ENCODE peak calls at places on chromosomes 3 and 15, in seven cellular contexts. H, E, C, S, T, B and K are unnamed samples.

GRCh38 chr3:130906374-130906995 is 12.6 kb downstream of the ATP2C1 start:
- DNase-seq in H (peak; percentile 80), E (no peak), C (no peak), S (no peak), T (no peak), B (no peak), K (no peak)

GRCh38 chr3:38297947-38298711 is 16.0 kb downstream of the SLC22A14 start:
- DNase-seq in H (peak; percentile 18), E (no peak), C (no peak), S (no peak), T (no peak), B (no peak), K (no peak)

GRCh38 chr15:70197318-70197944 is 99.7 kb upstream of the TLE3 start:
- DNase-seq in H (no peak), E (no peak), C (no peak), S (no peak), T (no peak), B (no peak), K (no peak)

GRCh38 chr3:33385423-33385822 is 54.8 kb downstream of the UBP1 start:
- DNase-seq in H (no peak), E (no peak), C (no peak), S (no peak), T (no peak), B (no peak), K (peak; percentile 55)

GRCh38 chr3:177491301-177492031 is 294.2 kb upstream of the TBL1XR1 start:
- DNase-seq in H (no peak), E (no peak), C (no peak), S (no peak), T (no peak), B (no peak), K (no peak)

GRCh38 chr15:101578443-101578894 is 73.7 kb downstream of the TM2D3 start:
- DNase-seq in H (peak; percentile 32), E (peak; percentile 25), C (peak; percentile 39), S (peak; percentile 72), T (peak; percentile 69), B (no peak), K (peak; percentile 14)

GRCh38 chr15:100958326-100959065 is 39.3 kb downstream of the LRRK1 start:
- DNase-seq in H (peak; percentile 71), E (no peak), C (no peak), S (no peak), T (no peak), B (no peak), K (no peak)

GRCh38 chr3:16286672-16287604 is 21.9 kb downstream of the OXNAD1 start:
- DNase-seq in H (no peak), E (no peak), C (no peak), S (no peak), T (no peak), B (no peak), K (no peak)

GRCh38 chr3:44359146-44359751 is 20.7 kb downstream of the TCAIM start:
- DNase-seq in H (peak; percentile 56), E (peak; percentile 25), C (peak; percentile 80), S (no peak), T (peak; percentile 88), B (no peak), K (no peak)

GRCh38 chr3:18087963-18088362 is 337.2 kb downstream of the SATB1 start:
- DNase-seq in H (no peak), E (no peak), C (no peak), S (no peak), T (no peak), B (no peak), K (peak; percentile 89)

GRCh38 chr3:127464642-127465041 is 125.9 kb downstream of the TPRA1 start:
- DNase-seq in H (no peak), E (no peak), C (no peak), S (no peak), T (no peak), B (no peak), K (no peak)

GRCh38 chr3:187629711-187630110 is 40.5 kb downstream of the SST start:
- DNase-seq in H (peak; percentile 82), E (no peak), C (no peak), S (no peak), T (no peak), B (no peak), K (no peak)

GRCh38 chr15:38941399-38941953 is 376.9 kb upstream of the RASGRP1 start:
- DNase-seq in H (peak; percentile 78), E (no peak), C (peak; percentile 58), S (no peak), T (peak; percentile 29), B (no peak), K (no peak)

GRCh38 chr3:184164648-184165330 is 9.6 kb downstream of the DVL3 start:
- DNase-seq in H (no peak), E (no peak), C (no peak), S (no peak), T (no peak), B (no peak), K (no peak)
- TF ChIP-seq CTCF in H (no peak), E (no peak), C (no peak), S (no peak), T (no peak), B (no peak), K (no peak)

GRCh38 chr3:50299929-50300680 is 900 bp upstream of the HYAL3 start:
- DNase-seq in H (no peak), E (no peak), C (no peak), S (peak; percentile 38), T (no peak), B (peak; percentile 75), K (no peak)

GRCh38 chr3:50300681-50301254 is 1.6 kb upstream of the HYAL3 start:
- DNase-seq in H (no peak), E (no peak), C (no peak), S (no peak), T (peak; percentile 1), B (no peak), K (no peak)

GRCh38 chr3:50304601-50305000 is 1.2 kb upstream of the HYAL1 start:
- DNase-seq in H (no peak), E (no peak), C (no peak), S (no peak), T (peak; percentile 1), B (no peak), K (no peak)

GRCh38 chr3:50302095-50303037 is 1.0 kb downstream of the HYAL1 start:
- DNase-seq in H (no peak), E (no peak), C (no peak), S (no peak), T (peak; percentile 1), B (no peak), K (no peak)

DNA sequence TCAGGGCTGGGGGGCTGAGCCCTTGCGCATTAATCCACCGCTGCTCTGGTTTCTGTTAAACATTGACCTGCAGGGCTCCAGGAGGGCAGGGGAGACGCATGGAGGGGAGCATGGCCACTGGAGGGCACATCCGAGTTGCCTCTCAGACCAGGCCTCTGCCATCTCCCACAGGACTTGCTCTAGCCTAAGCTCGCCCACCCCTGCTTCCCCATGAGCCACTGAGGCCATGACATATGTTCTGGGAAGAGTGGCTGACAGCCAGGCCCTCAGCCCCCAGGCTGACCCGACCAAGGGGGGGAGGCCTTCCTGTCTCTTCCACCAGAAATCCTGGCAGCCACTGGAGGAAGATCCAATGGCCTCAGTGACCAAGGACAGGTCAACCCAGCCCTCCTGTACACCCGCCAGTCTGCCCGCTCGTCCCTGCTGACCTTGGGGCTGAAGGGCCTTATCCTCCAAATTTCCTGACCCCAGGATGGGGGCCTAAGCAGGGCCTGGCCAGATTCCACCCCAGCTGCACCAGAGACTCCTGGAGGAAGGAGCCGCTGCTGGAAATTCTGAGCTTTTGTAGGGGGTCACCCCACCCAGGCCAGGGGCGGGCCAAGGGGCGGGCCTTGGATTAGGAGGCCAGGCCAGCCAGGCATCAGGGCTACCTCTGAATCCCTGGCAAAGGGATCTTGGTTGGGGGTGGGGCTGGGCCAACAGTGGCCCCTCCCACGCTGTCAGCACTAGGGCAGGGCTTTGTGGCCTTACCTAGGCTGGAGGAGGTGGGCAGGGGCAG is at the start of gene HYAL1:
- DNase-seq in H (peak; percentile 30), E (no peak), C (peak; percentile 40), S (peak; percentile 76), T (peak; percentile 69), B (peak; percentile 91), K (no peak)
- TF ChIP-seq CTCF in H (peak; percentile 20), E (peak; percentile 23), C (no peak), S (peak; percentile 23), T (peak; percentile 17), B (peak; percentile 15), K (no peak)

GRCh38 chr3:46897031-46897430 is 19.5 kb downstream of the PTH1R start:
- DNase-seq in H (no peak), E (no peak), C (no peak), S (no peak), T (no peak), B (no peak), K (no peak)

GRCh38 chr3:46898321-46899150 is 21.0 kb downstream of the PTH1R start:
- DNase-seq in H (no peak), E (no peak), C (no peak), S (no peak), T (peak; percentile 69), B (no peak), K (no peak)

GRCh38 chr3:46899151-46900006 is 21.9 kb downstream of the PTH1R start:
- DNase-seq in H (no peak), E (no peak), C (no peak), S (no peak), T (no peak), B (no peak), K (no peak)

GRCh38 chr3:46896386-46896785 is 18.9 kb downstream of the PTH1R start:
- DNase-seq in H (no peak), E (no peak), C (no peak), S (no peak), T (no peak), B (no peak), K (no peak)

DNA sequence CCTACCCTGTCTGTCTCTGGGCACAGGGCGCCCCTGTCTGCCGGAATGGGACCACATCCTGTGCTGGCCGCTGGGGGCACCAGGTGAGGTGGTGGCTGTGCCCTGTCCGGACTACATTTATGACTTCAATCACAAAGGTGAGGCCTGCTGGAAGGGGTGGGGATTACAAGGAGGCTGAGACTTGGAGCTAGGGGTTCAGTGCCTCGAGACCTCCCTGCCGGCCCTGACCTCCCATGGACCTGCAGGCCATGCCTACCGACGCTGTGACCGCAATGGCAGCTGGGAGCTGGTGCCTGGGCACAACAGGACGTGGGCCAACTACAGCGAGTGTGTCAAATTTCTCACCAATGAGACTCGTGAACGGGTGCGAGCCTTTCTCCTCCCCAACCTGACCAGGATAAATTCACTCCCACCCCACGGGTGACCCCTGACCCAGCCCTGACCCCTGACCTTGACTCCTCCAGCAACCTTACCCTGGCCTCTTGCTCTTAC is 20.4 kb downstream of the PTH1R start:
- DNase-seq in H (no peak), E (no peak), C (peak; percentile 48), S (no peak), T (no peak), B (no peak), K (no peak)
- TF ChIP-seq CTCF in H (no peak), E (peak; percentile 26), C (no peak), S (no peak), T (no peak), B (no peak), K (no peak)

DNA sequence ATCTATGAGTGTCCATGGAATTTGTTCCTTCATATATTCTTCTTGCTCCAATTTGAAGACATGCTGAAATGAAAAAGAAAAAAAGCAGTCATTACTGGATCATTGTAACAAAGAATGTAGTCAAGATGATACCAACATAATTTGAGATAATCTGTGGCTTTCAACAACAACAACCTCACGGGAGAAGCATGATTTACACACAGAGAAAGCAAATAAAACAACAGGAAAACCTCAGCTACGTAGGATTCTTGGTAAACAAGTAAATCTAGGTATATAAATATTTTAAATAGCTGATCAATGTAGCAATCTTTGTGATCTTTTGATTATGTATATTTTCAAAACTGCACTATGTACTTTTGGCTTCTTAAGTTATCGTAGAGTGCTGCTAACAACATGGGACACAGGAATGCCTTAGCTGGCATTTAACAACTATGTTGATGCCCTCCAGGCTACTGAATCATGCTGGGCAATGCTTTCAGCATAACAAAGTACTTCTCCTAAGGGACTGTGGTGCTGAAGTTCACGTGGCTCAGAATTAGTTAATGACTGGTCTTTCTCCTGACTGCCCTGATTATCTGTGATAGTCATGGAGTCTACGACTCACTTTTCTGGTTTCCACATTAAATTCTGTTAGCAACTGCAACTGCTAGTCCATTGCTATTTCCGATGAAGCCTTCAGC is 96.5 kb upstream of the MYO5C start:
- DNase-seq in H (peak; percentile 23), E (no peak), C (no peak), S (no peak), T (no peak), B (no peak), K (no peak)
- TF ChIP-seq CTCF in H (no peak), E (no peak), C (no peak), S (no peak), T (no peak), B (no peak), K (no peak)